ENCODE peak calls at places on chromosomes 16 and 17, in five cellular contexts. W is caudate nucleus, I is cardiac muscle cell, T is epithelial cell of prostate, L is PC-9. Q is an unnamed sample.

GRCh38 chr17:51948128-51948527 is 210.4 kb downstream of the CA10 start:
- DNase-seq in T (peak), L (no peak), W (no peak), I (no peak), Q (no peak)

GRCh38 chr16:57401943-57402640 is 2.5 kb upstream of the CCL17 start:
- DNase-seq in I (peak), L (no peak), T (no peak), W (no peak), Q (no peak)

GRCh38 chr17:7627250-7628121 is at the start of gene SAT2:
- DNase-seq in W (peak), T (peak), L (peak), I (peak), Q (no peak)

GRCh38 chr17:4710693-4711634 is 532 bp downstream of the ARRB2 start:
- DNase-seq in W (no peak), L (no peak), I (no peak), T (no peak), Q (no peak)

GRCh38 chr16:52405441-52405840 is 141.5 kb downstream of the TOX3 start:
- DNase-seq in T (peak), W (no peak), L (no peak), I (no peak), Q (no peak)

GRCh38 chr17:47615766-47616424 is 33.8 kb upstream of the KPNB1 start:
- DNase-seq in L (peak), I (peak), W (no peak), T (no peak), Q (peak)

GRCh38 chr17:13541032-13541480 is 60.7 kb downstream of the HS3ST3A1 start:
- DNase-seq in I (peak), L (no peak), T (no peak), W (no peak), Q (no peak)

GRCh38 chr16:27708651-27709050 is 158.7 kb downstream of the KATNIP start:
- DNase-seq in I (no peak), T (no peak), L (no peak), W (no peak), Q (no peak)

GRCh38 chr17:32783602-32784001 is 93.3 kb downstream of the MYO1D start:
- DNase-seq in T (no peak), I (peak), L (peak), W (no peak), Q (peak)

GRCh38 chr16:23578096-23578830 is 17.9 kb downstream of the NDUFAB1 start:
- DNase-seq in T (no peak), L (no peak), I (no peak), W (no peak), Q (no peak)

GRCh38 chr17:53791551-53791950 is 31.2 kb upstream of the KIF2B start:
- DNase-seq in L (no peak), I (no peak), T (no peak), W (no peak), Q (no peak)

GRCh38 chr16:88478115-88478514 is 25.0 kb downstream of the ZFPM1 start:
- DNase-seq in T (no peak), W (no peak), I (no peak), L (no peak), Q (no peak)

DNA sequence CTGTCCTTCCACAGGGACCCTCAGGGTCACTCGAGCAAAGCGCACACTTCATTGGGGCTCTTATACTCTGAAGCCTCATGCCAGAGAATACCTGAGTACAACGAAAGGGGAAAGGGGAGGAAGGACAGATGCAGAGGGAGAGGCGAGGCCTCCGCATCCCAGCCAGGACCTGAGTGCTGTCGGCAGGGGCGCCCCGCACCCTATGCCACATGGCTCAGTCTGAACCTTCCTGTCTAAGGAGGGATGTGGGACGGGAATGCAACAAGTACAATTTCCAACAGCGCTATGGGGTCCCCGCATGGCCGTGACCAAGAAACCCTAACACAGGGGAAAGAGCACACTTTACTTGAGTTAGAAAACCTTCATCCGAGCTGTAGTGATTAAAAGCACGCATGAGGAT is 39.8 kb upstream of the FAAP100 start:
- DNase-seq in T (no peak), W (no peak), L (no peak), I (no peak), Q (no peak)
- H3K27ac ChIP-seq in T (no peak), W (no peak), L (no peak), I (no peak), Q (no peak)

DNA sequence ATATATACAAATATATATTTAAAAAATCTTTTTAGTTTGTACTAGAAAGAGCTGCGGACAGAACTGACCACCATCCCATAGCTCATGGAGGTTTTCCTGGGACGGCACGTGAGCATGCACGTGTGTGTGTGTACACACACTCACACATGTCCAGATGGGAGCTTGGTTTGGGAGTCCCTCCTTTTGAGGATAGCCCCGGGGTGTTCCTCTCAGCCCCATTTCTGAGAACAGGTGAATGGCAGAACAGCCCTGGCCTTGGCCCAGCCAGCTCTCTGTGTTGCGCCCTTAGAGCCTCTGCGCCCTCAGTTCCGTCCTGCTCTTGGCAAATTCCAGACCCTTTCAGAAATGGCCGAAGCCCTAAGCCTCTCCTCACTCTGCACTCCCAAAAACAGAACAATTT is 70.1 kb downstream of the AMFR start:
- DNase-seq in I (no peak), L (peak), W (no peak), T (no peak), Q (no peak)
- H3K27ac ChIP-seq in I (no peak), L (no peak), W (no peak), T (no peak), Q (no peak)

DNA sequence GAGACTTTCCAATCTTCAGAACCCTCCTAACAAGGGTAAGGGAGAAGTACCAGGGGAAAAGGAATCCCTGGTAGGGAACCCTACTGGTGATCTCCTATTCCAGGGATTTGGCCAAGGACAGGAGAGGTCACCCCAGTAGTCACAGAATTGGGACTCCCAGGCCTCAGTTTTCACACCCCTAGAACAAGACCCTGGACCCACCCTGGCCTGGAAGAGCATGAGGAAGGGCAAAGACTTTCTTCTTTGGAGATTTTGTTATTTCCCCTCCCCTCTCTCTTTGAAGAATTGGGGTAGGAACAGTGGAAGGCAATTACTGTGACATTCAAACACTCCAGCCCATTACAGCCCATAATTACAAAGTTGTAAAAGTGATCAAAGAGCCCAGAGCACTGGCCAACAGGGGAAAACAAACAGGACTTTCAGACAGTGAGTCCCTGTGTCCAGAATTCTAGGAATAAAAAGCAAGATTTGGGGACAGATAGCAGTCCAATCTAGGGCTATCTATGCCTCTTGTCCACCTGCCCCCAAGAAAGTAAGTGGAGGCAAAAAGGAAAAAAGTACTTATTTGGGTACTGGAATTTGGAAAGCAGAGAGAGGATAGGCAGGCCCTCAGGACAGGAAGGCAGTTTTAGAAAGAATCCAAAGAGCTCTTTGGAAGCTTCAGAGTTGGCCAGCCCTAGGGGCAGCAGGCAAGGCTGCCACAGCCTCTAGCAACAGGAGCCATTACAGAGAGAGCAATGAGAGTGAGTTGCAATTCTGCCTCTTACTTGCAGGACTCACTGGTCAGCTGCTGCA is 13.4 kb upstream of the SUPT4H1 start:
- DNase-seq in T (no peak), W (no peak), L (no peak), I (no peak), Q (no peak)
- H3K27ac ChIP-seq in T (peak), W (no peak), L (no peak), I (peak), Q (no peak)

GRCh38 chr16:11551842-11552241 is 34.9 kb downstream of the LITAF start:
- DNase-seq in I (no peak), T (no peak), L (no peak), W (no peak), Q (no peak)
- H3K27ac ChIP-seq in I (no peak), T (no peak), L (peak), W (no peak), Q (no peak)

DNA sequence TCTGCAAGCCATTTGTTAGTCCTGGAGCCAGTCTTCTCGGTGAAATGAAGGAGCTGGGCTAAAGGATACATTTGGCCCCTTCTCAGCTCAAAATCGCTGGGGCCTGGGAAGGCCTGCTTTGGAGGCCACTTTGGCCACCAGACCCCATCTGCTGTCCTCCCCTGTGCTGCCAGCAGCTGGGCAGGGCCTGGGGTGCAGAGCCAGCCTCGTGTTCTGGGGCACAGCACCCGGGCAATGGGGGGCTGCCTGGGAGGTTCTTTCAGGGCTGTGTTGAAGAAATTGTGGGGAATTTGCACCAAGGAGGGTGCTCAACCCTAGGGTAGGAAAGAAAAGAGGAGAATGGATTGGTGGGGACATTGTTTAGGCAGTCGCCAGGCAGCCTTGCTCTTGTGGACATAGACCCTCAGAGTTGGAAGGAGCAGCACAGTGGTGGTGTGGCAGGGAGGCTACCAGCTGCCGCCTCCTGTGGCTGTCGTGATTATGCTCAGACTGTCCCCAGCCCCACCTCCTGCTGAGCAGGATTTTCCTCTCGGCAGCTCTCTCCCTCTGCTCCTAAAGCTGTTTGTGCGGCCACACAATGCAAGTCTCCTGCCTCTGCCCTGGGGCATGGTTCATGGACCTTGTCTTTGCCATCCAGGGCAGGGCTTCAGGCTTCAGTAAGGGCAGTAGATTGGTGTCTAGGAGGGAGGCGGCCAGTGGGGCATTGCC is 174.8 kb downstream of the NTN1 start:
- DNase-seq in L (peak), T (no peak), W (no peak), I (peak), Q (no peak)
- H3K27ac ChIP-seq in L (no peak), T (peak), W (no peak), I (no peak), Q (no peak)

GRCh38 chr17:1746975-1747543 is 4.4 kb downstream of the SERPINF2 start:
- DNase-seq in T (no peak), I (no peak), L (no peak), W (no peak), Q (no peak)

GRCh38 chr17:1743094-1743452 is 402 bp downstream of the SERPINF2 start:
- DNase-seq in T (no peak), L (no peak), I (no peak), W (no peak), Q (no peak)

GRCh38 chr17:1744551-1745512 is 2.2 kb downstream of the SERPINF2 start:
- DNase-seq in I (no peak), L (no peak), W (no peak), T (no peak), Q (no peak)

GRCh38 chr17:1745513-1746020 is 2.9 kb downstream of the SERPINF2 start:
- DNase-seq in T (no peak), L (no peak), I (no peak), W (no peak), Q (no peak)

GRCh38 chr17:1742371-1743093 is at the start of gene SERPINF2:
- DNase-seq in L (no peak), I (no peak), T (no peak), W (no peak), Q (no peak)
- H3K27ac ChIP-seq in L (no peak), I (peak), T (no peak), W (no peak), Q (no peak)